ENCODE peak calls at places on chromosomes 6 and 20, in four cellular contexts. X, B, T and N are unnamed samples.

GRCh38 chr20:49594143-49594928 is 26.4 kb upstream of the PTGIS start:
- DNase-seq in B (no peak), T (no peak), X (no peak), N (no peak)

GRCh38 chr6:139029470-139030210 is 1.1 kb downstream of the ABRACL start:
- DNase-seq in X (no peak), T (no peak), B (peak), N (no peak)

GRCh38 chr6:89689732-89690131 is 51.2 kb upstream of the LYRM2 start:
- DNase-seq in X (no peak), B (no peak), T (no peak), N (peak)

GRCh38 chr6:53244958-53245357 is 96.3 kb upstream of the GCM1 start:
- DNase-seq in B (no peak), T (peak), X (no peak), N (no peak)

GRCh38 chr6:117387454-117387974 is 38.2 kb downstream of the ROS1 start:
- DNase-seq in T (no peak), X (no peak), B (no peak), N (no peak)

GRCh38 chr6:116307633-116308032 is 27.9 kb upstream of the TSPYL1 start:
- DNase-seq in T (no peak), X (no peak), B (no peak), N (no peak)

GRCh38 chr6:73264446-73264845 is 1.4 kb upstream of the KHDC1 start:
- DNase-seq in X (no peak), T (no peak), B (no peak), N (no peak)

GRCh38 chr6:19731286-19731685 is 105.9 kb upstream of the ID4 start:
- DNase-seq in X (no peak), B (no peak), T (no peak), N (no peak)

GRCh38 chr6:44699082-44699481 is 311.6 kb downstream of the CDC5L start:
- DNase-seq in B (no peak), X (no peak), T (no peak), N (no peak)

GRCh38 chr6:159089909-159090308 is 45.1 kb upstream of the TAGAP start:
- DNase-seq in B (no peak), X (no peak), T (no peak), N (no peak)

GRCh38 chr6:118285791-118286190 is 262.3 kb upstream of the PLN start:
- DNase-seq in B (no peak), T (no peak), X (no peak), N (no peak)

GRCh38 chr20:38855356-38855755 is 49.9 kb downstream of the PPP1R16B start:
- DNase-seq in X (no peak), B (no peak), T (no peak), N (no peak)

GRCh38 chr6:154615483-154616025 is 105.1 kb upstream of the CNKSR3 start:
- DNase-seq in T (no peak), B (no peak), X (no peak), N (no peak)

GRCh38 chr6:112639436-112639835 is 292.3 kb downstream of the RFPL4B start:
- DNase-seq in B (no peak), T (no peak), X (no peak), N (no peak)

GRCh38 chr6:170085475-170086401 is 205.1 kb downstream of the DLL1 start:
- DNase-seq in B (no peak), X (no peak), T (no peak), N (no peak)

GRCh38 chr20:51126337-51126736 is 103.4 kb upstream of the KCNG1 start:
- DNase-seq in B (no peak), T (no peak), X (no peak), N (no peak)

GRCh38 chr6:150720774-150721233 is 121.1 kb downstream of the PLEKHG1 start:
- DNase-seq in T (no peak), B (no peak), X (no peak), N (no peak)

GRCh38 chr20:45798935-45799642 is 7.3 kb downstream of the DNTTIP1 start:
- DNase-seq in X (peak), T (peak), B (peak), N (no peak)

GRCh38 chr6:50278663-50279062 is 228.9 kb upstream of the DEFB112 start:
- DNase-seq in X (no peak), B (no peak), T (no peak), N (no peak)

GRCh38 chr6:12528581-12529363 is 187.8 kb upstream of the PHACTR1 start:
- DNase-seq in X (no peak), T (no peak), B (no peak), N (no peak)

GRCh38 chr20:17611290-17611539 is 41.3 kb downstream of the DSTN start:
- DNase-seq in T (no peak), B (no peak), X (no peak), N (no peak)

GRCh38 chr6:64227868-64228267 is 592.3 kb downstream of the PHF3 start:
- DNase-seq in B (no peak), X (no peak), T (no peak), N (no peak)

GRCh38 chr20:19981091-19981490 is 36.1 kb upstream of the NAA20 start:
- DNase-seq in B (no peak), T (no peak), X (no peak), N (no peak)

GRCh38 chr6:38871745-38872568 is 156.8 kb downstream of the DNAH8 start:
- DNase-seq in T (peak), B (peak), X (peak), N (peak)

GRCh38 chr6:144417686-144418085 is 132.6 kb downstream of the UTRN start:
- DNase-seq in B (no peak), X (no peak), T (no peak), N (no peak)

GRCh38 chr20:25052255-25053206 is 5.4 kb downstream of the ACSS1 start:
- DNase-seq in B (no peak), T (no peak), X (no peak), N (no peak)

GRCh38 chr6:7630792-7631191 is 40.8 kb downstream of the SNRNP48 start:
- DNase-seq in T (no peak), X (no peak), B (no peak), N (no peak)

GRCh38 chr20:50067018-50067417 is 45.9 kb downstream of the UBE2V1 start:
- DNase-seq in X (no peak), B (no peak), T (no peak), N (no peak)

GRCh38 chr6:121333196-121333595 is 1.1 kb downstream of the TBC1D32 start:
- DNase-seq in X (no peak), B (no peak), T (no peak), N (no peak)

GRCh38 chr6:151535476-151536279 is 41.9 kb downstream of the CCDC170 start:
- DNase-seq in B (no peak), T (no peak), X (no peak), N (no peak)

GRCh38 chr6:130026859-130027258 is 8.5 kb downstream of the L3MBTL3 start:
- DNase-seq in T (no peak), X (no peak), B (no peak), N (no peak)

DNA sequence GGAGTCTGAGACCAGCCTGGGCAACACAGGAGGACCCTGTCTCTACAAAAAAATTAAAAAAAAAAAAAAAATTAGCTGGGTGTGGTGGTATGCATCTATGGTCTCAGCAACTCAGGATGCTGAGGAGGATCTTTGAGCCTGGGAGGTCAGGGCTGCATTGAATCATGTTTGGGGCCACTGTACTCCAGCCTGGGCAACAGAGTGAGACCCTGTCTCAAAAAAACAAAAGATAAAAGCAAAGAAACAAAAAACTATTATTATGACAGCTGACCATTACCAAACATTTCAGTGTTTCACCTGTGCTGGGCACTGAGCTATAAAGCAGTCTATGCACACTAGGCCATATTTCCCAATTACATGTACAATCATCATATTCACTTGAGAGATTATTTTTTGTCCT is 35.7 kb downstream of the COX4I2 start:
- DNase-seq in T (no peak), X (no peak), B (no peak), N (no peak)
- H3K27ac ChIP-seq in T (peak), X (no peak), B (peak), N (peak)

DNA sequence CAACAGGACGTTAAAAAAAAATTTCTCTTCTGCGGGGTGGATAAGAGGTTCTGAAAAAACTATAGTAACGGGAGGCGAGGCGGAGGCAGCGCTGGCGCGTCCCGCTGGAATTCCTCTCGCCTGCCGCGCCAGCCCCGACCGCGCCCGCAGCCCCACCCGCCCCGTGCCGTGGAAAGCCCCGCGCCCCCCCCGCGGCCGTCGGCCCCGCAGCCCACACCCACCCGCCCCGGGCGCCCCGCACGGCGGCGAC is 476 bp upstream of the QKI start:
- DNase-seq in T (no peak), X (peak), B (no peak), N (no peak)
- H3K27ac ChIP-seq in T (peak), X (peak), B (peak), N (peak)

DNA sequence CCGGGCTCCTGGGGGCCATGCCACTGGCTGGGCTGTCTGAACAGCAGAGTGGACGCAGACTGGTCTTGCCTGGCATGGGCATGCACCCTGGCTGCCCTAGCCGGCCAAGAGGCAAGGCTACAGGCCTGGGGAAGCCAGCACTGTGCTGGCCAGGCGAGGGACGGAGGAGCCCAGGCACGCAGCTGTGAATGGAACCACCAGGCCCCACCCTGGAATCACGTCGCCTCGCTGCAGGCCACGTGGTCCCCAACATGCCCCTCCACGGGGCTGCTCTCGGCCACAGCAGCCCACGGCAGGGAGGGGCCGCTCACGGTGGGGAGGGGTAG is 4.0 kb downstream of the UCKL1 start:
- DNase-seq in B (no peak), X (no peak), T (no peak), N (no peak)
- H3K27ac ChIP-seq in B (no peak), X (no peak), T (no peak), N (peak)

GRCh38 chr6:36069573-36069972 is 42.0 kb downstream of the MAPK14 start:
- DNase-seq in X (no peak), B (no peak), T (no peak), N (no peak)
- H3K27ac ChIP-seq in X (no peak), B (no peak), T (no peak), N (no peak)